ENCODE peak calls at places on chromosomes 11 and 22, in seven cellular contexts. B is stimulated activated effector memory CD8-positive, alpha-beta T cell treated with anti-CD3 and anti-CD28 coated beads, Interleukin-12 subunit alpha, Interleukin-12 subunit beta, amount 100 ng/mL, for 72 hours; F is NAMALWA; P is RCC 7860; V is AG04450; O is Daoy; I is colonic mucosa. Y is an unnamed sample.

GRCh38 chr22:26406118-26406517 is 22.9 kb upstream of the ASPHD2 start:
- DNase-seq in B (no peak), F (peak), P (no peak), V (peak), O (peak), I (no peak), Y (no peak)

GRCh38 chr11:104731890-104732289 is 166.4 kb downstream of the CASP12 start:
- DNase-seq in B (peak), F (no peak), P (no peak), V (no peak), O (no peak), I (no peak), Y (no peak)

GRCh38 chr11:2549080-2549479 is 104.3 kb downstream of the KCNQ1 start:
- DNase-seq in B (no peak), F (no peak), P (no peak), V (no peak), O (no peak), I (no peak), Y (no peak)

GRCh38 chr11:1230121-1230455 is 7.2 kb downstream of the MUC5B start:
- DNase-seq in B (no peak), F (no peak), P (no peak), V (no peak), O (no peak), I (no peak), Y (no peak)

GRCh38 chr11:29005401-29005980 is 897.3 kb downstream of the METTL15 start:
- DNase-seq in B (no peak), F (no peak), P (no peak), V (no peak), O (no peak), I (no peak), Y (no peak)

GRCh38 chr11:114846040-114846791 is 167.9 kb downstream of the NXPE2 start:
- DNase-seq in B (no peak), F (no peak), P (no peak), V (no peak), O (peak), I (no peak), Y (no peak)

GRCh38 chr11:78646564-78647185 is 72.0 kb upstream of the NARS2 start:
- DNase-seq in B (peak), F (peak), P (peak), V (no peak), O (peak), I (peak), Y (no peak)

GRCh38 chr22:38112361-38112760 is 1.9 kb upstream of the BAIAP2L2 start:
- DNase-seq in B (no peak), F (no peak), P (no peak), V (no peak), O (no peak), I (peak), Y (no peak)

GRCh38 chr11:70423523-70424505 is 25.5 kb downstream of the CTTN start:
- DNase-seq in B (peak), F (no peak), P (peak), V (peak), O (peak), I (no peak), Y (no peak)

GRCh38 chr11:15599376-15599775 is 484.7 kb downstream of the INSC start:
- DNase-seq in B (no peak), F (no peak), P (no peak), V (no peak), O (no peak), I (no peak), Y (no peak)

GRCh38 chr11:1877211-1878133 is 14.2 kb downstream of the PRR33 start:
- DNase-seq in B (no peak), F (no peak), P (no peak), V (no peak), O (peak), I (peak), Y (peak)

GRCh38 chr11:17012179-17012578 is 2.0 kb downstream of the PLEKHA7 start:
- DNase-seq in B (no peak), F (no peak), P (no peak), V (no peak), O (no peak), I (no peak), Y (no peak)

GRCh38 chr22:36912694-36913430 is 566 bp upstream of the CSF2RB start:
- DNase-seq in B (no peak), F (no peak), P (no peak), V (no peak), O (no peak), I (no peak), Y (no peak)

GRCh38 chr11:11468919-11469318 is 115.9 kb upstream of the CSNK2A3 start:
- DNase-seq in B (no peak), F (no peak), P (no peak), V (no peak), O (peak), I (no peak), Y (no peak)

GRCh38 chr11:69274531-69275016 is 19.4 kb upstream of the MYEOV start:
- DNase-seq in B (no peak), F (no peak), P (no peak), V (no peak), O (no peak), I (peak), Y (no peak)

GRCh38 chr11:200224-201003 is 6.8 kb downstream of the BET1L start:
- DNase-seq in B (no peak), F (no peak), P (no peak), V (no peak), O (no peak), I (peak), Y (no peak)

GRCh38 chr11:1869427-1870325 is 16.8 kb downstream of the LSP1 start:
- DNase-seq in B (no peak), F (no peak), P (no peak), V (no peak), O (no peak), I (no peak), Y (no peak)